ENCODE peak calls at places on chromosomes 16 and 17, in seven cellular contexts. One of them, this sample, is unnamed.

GRCh38 chr17:28345420-28346198 is 10.0 kb downstream of the TNFAIP1 start:
- DNase-seq in IMR-90: no peak
- DNase-seq in epithelial cell of proximal tubule: no peak
- DNase-seq in A549: no peak
- DNase-seq in endodermal cell: no peak
- DNase-seq in lower lobe of right lung: no peak
- DNase-seq in stomach: peak
- DNase-seq in this sample: no peak

GRCh38 chr17:21167303-21167702 is 40.5 kb downstream of the DHRS7B start:
- DNase-seq in IMR-90: peak
- DNase-seq in epithelial cell of proximal tubule: no peak
- DNase-seq in A549: no peak
- DNase-seq in endodermal cell: no peak
- DNase-seq in lower lobe of right lung: no peak
- DNase-seq in stomach: no peak
- DNase-seq in this sample: no peak

GRCh38 chr16:1678500-1679098 is 520 bp downstream of the JPT2 start:
- DNase-seq in IMR-90: peak
- DNase-seq in epithelial cell of proximal tubule: no peak
- DNase-seq in A549: peak
- DNase-seq in endodermal cell: peak
- DNase-seq in lower lobe of right lung: peak
- DNase-seq in stomach: peak
- DNase-seq in this sample: peak

GRCh38 chr16:52649870-52650269 is 102.9 kb upstream of the TOX3 start:
- DNase-seq in IMR-90: no peak
- DNase-seq in epithelial cell of proximal tubule: no peak
- DNase-seq in A549: no peak
- DNase-seq in endodermal cell: no peak
- DNase-seq in lower lobe of right lung: no peak
- DNase-seq in stomach: no peak
- DNase-seq in this sample: no peak

GRCh38 chr17:61448042-61448441 is 4.2 kb upstream of the TBX4 start:
- DNase-seq in IMR-90: no peak
- DNase-seq in epithelial cell of proximal tubule: no peak
- DNase-seq in A549: no peak
- DNase-seq in endodermal cell: no peak
- DNase-seq in lower lobe of right lung: no peak
- DNase-seq in stomach: no peak
- DNase-seq in this sample: no peak

GRCh38 chr16:80924372-80924978 is 82.2 kb downstream of the CMC2 start:
- DNase-seq in IMR-90: peak
- DNase-seq in epithelial cell of proximal tubule: no peak
- DNase-seq in A549: peak
- DNase-seq in endodermal cell: peak
- DNase-seq in lower lobe of right lung: no peak
- DNase-seq in stomach: peak
- DNase-seq in this sample: peak

GRCh38 chr17:44097110-44097810 is 26.2 kb downstream of the HDAC5 start:
- DNase-seq in IMR-90: peak
- DNase-seq in epithelial cell of proximal tubule: no peak
- DNase-seq in A549: peak
- DNase-seq in endodermal cell: no peak
- DNase-seq in lower lobe of right lung: no peak
- DNase-seq in stomach: peak
- DNase-seq in this sample: no peak

GRCh38 chr16:79171504-79172240 is 428.9 kb downstream of the MAF start:
- DNase-seq in IMR-90: no peak
- DNase-seq in epithelial cell of proximal tubule: no peak
- DNase-seq in A549: no peak
- DNase-seq in endodermal cell: peak
- DNase-seq in lower lobe of right lung: no peak
- DNase-seq in stomach: no peak
- DNase-seq in this sample: no peak

GRCh38 chr16:57341441-57342303 is 16.9 kb upstream of the CCL22 start:
- DNase-seq in IMR-90: peak
- DNase-seq in epithelial cell of proximal tubule: peak
- DNase-seq in A549: peak
- DNase-seq in endodermal cell: no peak
- DNase-seq in lower lobe of right lung: no peak
- DNase-seq in stomach: peak
- DNase-seq in this sample: no peak

GRCh38 chr17:45828171-45829133 is 16.2 kb upstream of the SPPL2C start:
- DNase-seq in IMR-90: no peak
- DNase-seq in epithelial cell of proximal tubule: no peak
- DNase-seq in A549: no peak
- DNase-seq in endodermal cell: no peak
- DNase-seq in lower lobe of right lung: no peak
- DNase-seq in stomach: no peak
- DNase-seq in this sample: no peak

GRCh38 chr16:10039220-10040096 is 142.8 kb downstream of the GRIN2A start:
- DNase-seq in IMR-90: no peak
- DNase-seq in epithelial cell of proximal tubule: no peak
- DNase-seq in A549: peak
- DNase-seq in endodermal cell: peak
- DNase-seq in lower lobe of right lung: no peak
- DNase-seq in stomach: no peak
- DNase-seq in this sample: no peak

GRCh38 chr17:83190601-83191387 is 111.4 kb downstream of the METRNL start:
- DNase-seq in IMR-90: no peak
- DNase-seq in epithelial cell of proximal tubule: no peak
- DNase-seq in A549: no peak
- DNase-seq in endodermal cell: no peak
- DNase-seq in lower lobe of right lung: peak
- DNase-seq in stomach: no peak
- DNase-seq in this sample: peak

GRCh38 chr16:24753437-24753836 is 24.0 kb downstream of the TNRC6A start:
- DNase-seq in IMR-90: no peak
- DNase-seq in epithelial cell of proximal tubule: no peak
- DNase-seq in A549: no peak
- DNase-seq in endodermal cell: no peak
- DNase-seq in lower lobe of right lung: no peak
- DNase-seq in stomach: no peak
- DNase-seq in this sample: no peak

GRCh38 chr17:69357701-69358100 is 30.8 kb upstream of the ABCA5 start:
- DNase-seq in IMR-90: no peak
- DNase-seq in epithelial cell of proximal tubule: peak
- DNase-seq in A549: peak
- DNase-seq in endodermal cell: peak
- DNase-seq in lower lobe of right lung: no peak
- DNase-seq in stomach: no peak
- DNase-seq in this sample: no peak

GRCh38 chr16:67833035-67833417 is 9.1 kb upstream of the THAP11 start:
- DNase-seq in IMR-90: peak
- DNase-seq in epithelial cell of proximal tubule: no peak
- DNase-seq in A549: no peak
- DNase-seq in endodermal cell: peak
- DNase-seq in lower lobe of right lung: no peak
- DNase-seq in stomach: no peak
- DNase-seq in this sample: no peak

GRCh38 chr17:43146649-43147048 is 21.5 kb upstream of the BRCA1 start:
- DNase-seq in IMR-90: no peak
- DNase-seq in epithelial cell of proximal tubule: no peak
- DNase-seq in A549: no peak
- DNase-seq in endodermal cell: peak
- DNase-seq in lower lobe of right lung: no peak
- DNase-seq in stomach: no peak
- DNase-seq in this sample: no peak

GRCh38 chr16:21611546-21612384 is 12.4 kb downstream of the METTL9 start:
- DNase-seq in IMR-90: no peak
- DNase-seq in epithelial cell of proximal tubule: no peak
- DNase-seq in A549: no peak
- DNase-seq in endodermal cell: no peak
- DNase-seq in lower lobe of right lung: no peak
- DNase-seq in stomach: no peak
- DNase-seq in this sample: no peak

GRCh38 chr16:31177136-31177535 is 2.8 kb upstream of the FUS start:
- DNase-seq in IMR-90: peak
- DNase-seq in epithelial cell of proximal tubule: peak
- DNase-seq in A549: no peak
- DNase-seq in endodermal cell: no peak
- DNase-seq in lower lobe of right lung: peak
- DNase-seq in stomach: no peak
- DNase-seq in this sample: no peak

GRCh38 chr17:21208352-21208751 is 5.6 kb downstream of the TMEM11 start:
- DNase-seq in IMR-90: no peak
- DNase-seq in epithelial cell of proximal tubule: no peak
- DNase-seq in A549: no peak
- DNase-seq in endodermal cell: no peak
- DNase-seq in lower lobe of right lung: no peak
- DNase-seq in stomach: peak
- DNase-seq in this sample: no peak

GRCh38 chr17:77214743-77215142 is 74.0 kb downstream of the SEC14L1 start:
- DNase-seq in IMR-90: peak
- DNase-seq in epithelial cell of proximal tubule: no peak
- DNase-seq in A549: peak
- DNase-seq in endodermal cell: peak
- DNase-seq in lower lobe of right lung: no peak
- DNase-seq in stomach: peak
- DNase-seq in this sample: no peak

GRCh38 chr16:5058476-5058875 is 7.3 kb downstream of the C16orf89 start:
- DNase-seq in IMR-90: no peak
- DNase-seq in epithelial cell of proximal tubule: no peak
- DNase-seq in A549: peak
- DNase-seq in endodermal cell: peak
- DNase-seq in lower lobe of right lung: no peak
- DNase-seq in stomach: no peak
- DNase-seq in this sample: no peak

GRCh38 chr16:75000481-75001081 is 1.8 kb downstream of the ZNRF1 start:
- DNase-seq in IMR-90: peak
- DNase-seq in epithelial cell of proximal tubule: no peak
- DNase-seq in A549: no peak
- DNase-seq in endodermal cell: peak
- DNase-seq in lower lobe of right lung: no peak
- DNase-seq in stomach: no peak
- DNase-seq in this sample: no peak
- H3K4me3 ChIP-seq in IMR-90: peak
- H3K4me3 ChIP-seq in epithelial cell of proximal tubule: peak
- H3K4me3 ChIP-seq in A549: peak
- H3K4me3 ChIP-seq in endodermal cell: peak
- H3K4me3 ChIP-seq in lower lobe of right lung: peak
- H3K4me3 ChIP-seq in stomach: peak
- H3K4me3 ChIP-seq in this sample: peak

GRCh38 chr17:34619687-34620217 is 40.4 kb downstream of the TMEM132E start:
- DNase-seq in IMR-90: no peak
- DNase-seq in epithelial cell of proximal tubule: no peak
- DNase-seq in A549: no peak
- DNase-seq in endodermal cell: no peak
- DNase-seq in lower lobe of right lung: no peak
- DNase-seq in stomach: no peak
- DNase-seq in this sample: no peak
- TF ChIP-seq CTCF in IMR-90: no peak
- TF ChIP-seq CTCF in epithelial cell of proximal tubule: no peak
- TF ChIP-seq CTCF in A549: no peak
- TF ChIP-seq CTCF in endodermal cell: no peak
- TF ChIP-seq CTCF in lower lobe of right lung: no peak
- TF ChIP-seq CTCF in stomach: no peak
- TF ChIP-seq CTCF in this sample: no peak

GRCh38 chr17:48240122-48240521 is 132.6 kb downstream of the SNX11 start:
- DNase-seq in IMR-90: no peak
- DNase-seq in epithelial cell of proximal tubule: no peak
- DNase-seq in A549: no peak
- DNase-seq in endodermal cell: no peak
- DNase-seq in lower lobe of right lung: no peak
- DNase-seq in stomach: no peak
- DNase-seq in this sample: no peak

GRCh38 chr17:48240562-48241130 is 133.1 kb downstream of the SNX11 start:
- DNase-seq in IMR-90: peak
- DNase-seq in epithelial cell of proximal tubule: no peak
- DNase-seq in A549: peak
- DNase-seq in endodermal cell: no peak
- DNase-seq in lower lobe of right lung: no peak
- DNase-seq in stomach: no peak
- DNase-seq in this sample: no peak

GRCh38 chr17:48241770-48242497 is 134.4 kb downstream of the SNX11 start:
- DNase-seq in IMR-90: no peak
- DNase-seq in epithelial cell of proximal tubule: no peak
- DNase-seq in A549: no peak
- DNase-seq in endodermal cell: peak
- DNase-seq in lower lobe of right lung: no peak
- DNase-seq in stomach: no peak
- DNase-seq in this sample: no peak

GRCh38 chr17:48239603-48239995 is 132.0 kb downstream of the SNX11 start:
- DNase-seq in IMR-90: no peak
- DNase-seq in epithelial cell of proximal tubule: no peak
- DNase-seq in A549: no peak
- DNase-seq in endodermal cell: no peak
- DNase-seq in lower lobe of right lung: no peak
- DNase-seq in stomach: no peak
- DNase-seq in this sample: no peak

DNA sequence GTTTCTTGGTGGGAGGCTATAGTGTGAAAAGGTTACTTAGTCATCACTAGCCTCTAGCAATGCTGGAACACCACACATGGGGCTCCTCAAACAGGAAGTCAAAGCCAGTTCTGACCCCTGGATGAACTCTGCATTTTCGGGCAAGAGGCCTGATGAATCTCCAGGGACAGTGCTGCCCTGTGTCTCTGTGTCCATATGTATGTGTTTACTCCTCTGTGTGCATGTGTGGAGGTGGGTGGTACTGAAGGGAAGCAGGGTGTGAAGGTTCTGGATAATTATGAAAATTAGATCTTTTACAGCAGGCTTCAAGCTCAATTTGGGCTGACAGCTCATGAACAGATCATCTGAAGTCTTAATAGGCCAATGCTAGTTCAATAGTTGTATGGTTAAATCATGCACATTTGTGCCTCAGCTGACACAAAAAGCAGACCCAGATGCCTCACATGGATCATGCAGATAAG is 133.6 kb downstream of the SNX11 start:
- DNase-seq in IMR-90: peak
- DNase-seq in epithelial cell of proximal tubule: no peak
- DNase-seq in A549: peak
- DNase-seq in endodermal cell: peak
- DNase-seq in lower lobe of right lung: no peak
- DNase-seq in stomach: no peak
- DNase-seq in this sample: peak
- H3K4me3 ChIP-seq in IMR-90: no peak
- H3K4me3 ChIP-seq in epithelial cell of proximal tubule: no peak
- H3K4me3 ChIP-seq in A549: no peak
- H3K4me3 ChIP-seq in endodermal cell: no peak
- H3K4me3 ChIP-seq in lower lobe of right lung: no peak
- H3K4me3 ChIP-seq in stomach: no peak
- H3K4me3 ChIP-seq in this sample: no peak

DNA sequence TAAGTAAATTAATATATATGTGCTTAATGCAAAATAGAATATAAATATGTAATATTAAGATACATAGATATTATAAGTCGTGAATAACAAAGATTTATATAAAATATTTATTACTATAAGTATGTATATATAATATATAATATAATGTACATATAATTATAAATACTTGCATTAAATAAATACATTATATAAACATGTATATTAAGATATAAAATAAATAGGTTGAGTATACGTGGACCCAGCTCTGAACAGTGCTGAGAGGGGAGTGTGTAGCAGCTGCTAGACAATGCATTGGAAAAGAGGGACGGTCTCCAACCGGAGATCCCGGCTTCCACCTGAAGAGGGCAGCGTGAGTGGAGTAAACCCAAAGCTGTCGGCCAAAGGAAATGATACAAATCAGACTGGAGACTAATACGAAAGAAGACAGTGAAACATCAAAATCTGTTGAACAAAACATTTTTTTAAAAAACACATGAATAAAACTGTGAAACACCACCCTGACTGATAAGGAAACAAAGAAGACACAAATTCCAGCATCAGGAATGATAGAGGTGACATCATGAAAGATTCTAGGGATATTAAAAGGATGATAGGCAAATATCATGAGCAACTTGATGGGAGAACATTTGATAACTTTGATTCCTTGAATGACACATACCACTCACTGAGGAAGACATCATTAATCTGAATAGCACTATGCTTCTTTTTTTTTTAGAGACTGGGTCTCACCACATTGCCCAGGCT is 125.4 kb upstream of the CHMP6 start:
- DNase-seq in IMR-90: peak
- DNase-seq in epithelial cell of proximal tubule: no peak
- DNase-seq in A549: peak
- DNase-seq in endodermal cell: peak
- DNase-seq in lower lobe of right lung: peak
- DNase-seq in stomach: peak
- DNase-seq in this sample: peak
- TF ChIP-seq CTCF in IMR-90: peak
- TF ChIP-seq CTCF in epithelial cell of proximal tubule: peak
- TF ChIP-seq CTCF in A549: peak
- TF ChIP-seq CTCF in endodermal cell: peak
- TF ChIP-seq CTCF in lower lobe of right lung: peak
- TF ChIP-seq CTCF in stomach: peak
- TF ChIP-seq CTCF in this sample: peak

This sample was measured in tibial artery.